ENCODE peak calls at places on chromosomes 2 and 18, in five cellular contexts. One of them, this sample, is unnamed.

GRCh38 chr18:42047721-42048120 is 92.7 kb downstream of the PIK3C3 start:
- DNase-seq in CD8-positive, alpha-beta T cell: no peak
- DNase-seq in bronchial epithelial cell: peak
- DNase-seq in neural crest cell: no peak
- DNase-seq in body of pancreas: no peak
- DNase-seq in this sample: no peak

GRCh38 chr2:74532222-74532621 is 2.5 kb downstream of the HTRA2 start:
- DNase-seq in CD8-positive, alpha-beta T cell: no peak
- DNase-seq in bronchial epithelial cell: peak
- DNase-seq in neural crest cell: no peak
- DNase-seq in body of pancreas: no peak
- DNase-seq in this sample: no peak

GRCh38 chr2:99651930-99652670 is 162.3 kb upstream of the REV1 start:
- DNase-seq in CD8-positive, alpha-beta T cell: no peak
- DNase-seq in bronchial epithelial cell: peak
- DNase-seq in neural crest cell: no peak
- DNase-seq in body of pancreas: no peak
- DNase-seq in this sample: no peak

GRCh38 chr2:229080172-229080571 is 190.9 kb downstream of the PID1 start:
- DNase-seq in CD8-positive, alpha-beta T cell: no peak
- DNase-seq in bronchial epithelial cell: peak
- DNase-seq in neural crest cell: no peak
- DNase-seq in body of pancreas: no peak
- DNase-seq in this sample: no peak

GRCh38 chr2:157254041-157254440 is 3.5 kb upstream of the GALNT5 start:
- DNase-seq in CD8-positive, alpha-beta T cell: no peak
- DNase-seq in bronchial epithelial cell: peak
- DNase-seq in neural crest cell: no peak
- DNase-seq in body of pancreas: no peak
- DNase-seq in this sample: no peak

GRCh38 chr2:188307850-188308283 is 16.2 kb downstream of the GULP1 start:
- DNase-seq in CD8-positive, alpha-beta T cell: no peak
- DNase-seq in bronchial epithelial cell: no peak
- DNase-seq in neural crest cell: no peak
- DNase-seq in body of pancreas: no peak
- DNase-seq in this sample: no peak

GRCh38 chr18:48983793-48984437 is 33.1 kb upstream of the SMAD7 start:
- DNase-seq in CD8-positive, alpha-beta T cell: no peak
- DNase-seq in bronchial epithelial cell: no peak
- DNase-seq in neural crest cell: no peak
- DNase-seq in body of pancreas: peak
- DNase-seq in this sample: no peak

GRCh38 chr2:130332271-130333073 is 10.2 kb upstream of the IMP4 start:
- DNase-seq in CD8-positive, alpha-beta T cell: peak
- DNase-seq in bronchial epithelial cell: peak
- DNase-seq in neural crest cell: peak
- DNase-seq in body of pancreas: peak
- DNase-seq in this sample: peak

GRCh38 chr18:5424903-5425302 is 118.9 kb downstream of the EPB41L3 start:
- DNase-seq in CD8-positive, alpha-beta T cell: no peak
- DNase-seq in bronchial epithelial cell: peak
- DNase-seq in neural crest cell: no peak
- DNase-seq in body of pancreas: no peak
- DNase-seq in this sample: no peak

GRCh38 chr2:6972067-6972710 is 55.0 kb downstream of the RNF144A start:
- DNase-seq in CD8-positive, alpha-beta T cell: no peak
- DNase-seq in bronchial epithelial cell: no peak
- DNase-seq in neural crest cell: no peak
- DNase-seq in body of pancreas: no peak
- DNase-seq in this sample: no peak

GRCh38 chr2:236578980-236579745 is 9.5 kb downstream of the ACKR3 start:
- DNase-seq in CD8-positive, alpha-beta T cell: no peak
- DNase-seq in bronchial epithelial cell: no peak
- DNase-seq in neural crest cell: no peak
- DNase-seq in body of pancreas: peak
- DNase-seq in this sample: no peak

GRCh38 chr18:57930476-57930875 is 113.5 kb upstream of the NEDD4L start:
- DNase-seq in CD8-positive, alpha-beta T cell: no peak
- DNase-seq in bronchial epithelial cell: peak
- DNase-seq in neural crest cell: no peak
- DNase-seq in body of pancreas: no peak
- DNase-seq in this sample: no peak

GRCh38 chr2:117603569-117603968 is 210.9 kb upstream of the DDX18 start:
- DNase-seq in CD8-positive, alpha-beta T cell: no peak
- DNase-seq in bronchial epithelial cell: no peak
- DNase-seq in neural crest cell: no peak
- DNase-seq in body of pancreas: no peak
- DNase-seq in this sample: no peak

GRCh38 chr18:13232060-13232917 is 13.7 kb downstream of the LDLRAD4 start:
- DNase-seq in CD8-positive, alpha-beta T cell: no peak
- DNase-seq in bronchial epithelial cell: no peak
- DNase-seq in neural crest cell: no peak
- DNase-seq in body of pancreas: no peak
- DNase-seq in this sample: no peak

GRCh38 chr2:238081561-238081960 is 18.6 kb upstream of the ESPNL start:
- DNase-seq in CD8-positive, alpha-beta T cell: no peak
- DNase-seq in bronchial epithelial cell: no peak
- DNase-seq in neural crest cell: no peak
- DNase-seq in body of pancreas: no peak
- DNase-seq in this sample: no peak

GRCh38 chr2:17646096-17646554 is 105.6 kb downstream of the VSNL1 start:
- DNase-seq in CD8-positive, alpha-beta T cell: peak
- DNase-seq in bronchial epithelial cell: peak
- DNase-seq in neural crest cell: peak
- DNase-seq in body of pancreas: peak
- DNase-seq in this sample: peak

GRCh38 chr2:26274058-26274613 is 29.4 kb downstream of the HADHB start:
- DNase-seq in CD8-positive, alpha-beta T cell: no peak
- DNase-seq in bronchial epithelial cell: peak
- DNase-seq in neural crest cell: no peak
- DNase-seq in body of pancreas: peak
- DNase-seq in this sample: no peak

GRCh38 chr2:242057379-242058040 is 188.0 kb downstream of the RTP5 start:
- DNase-seq in CD8-positive, alpha-beta T cell: no peak
- DNase-seq in bronchial epithelial cell: no peak
- DNase-seq in neural crest cell: no peak
- DNase-seq in body of pancreas: no peak
- DNase-seq in this sample: no peak

GRCh38 chr18:61924550-61924949 is 31.7 kb upstream of the RNF152 start:
- DNase-seq in CD8-positive, alpha-beta T cell: no peak
- DNase-seq in bronchial epithelial cell: no peak
- DNase-seq in neural crest cell: no peak
- DNase-seq in body of pancreas: no peak
- DNase-seq in this sample: no peak

GRCh38 chr2:24317491-24317920 is 42.8 kb downstream of the ITSN2 start:
- DNase-seq in CD8-positive, alpha-beta T cell: no peak
- DNase-seq in bronchial epithelial cell: no peak
- DNase-seq in neural crest cell: no peak
- DNase-seq in body of pancreas: peak
- DNase-seq in this sample: no peak

GRCh38 chr2:115609978-115610377 is 1167.5 kb downstream of the DPP10 start:
- DNase-seq in CD8-positive, alpha-beta T cell: no peak
- DNase-seq in bronchial epithelial cell: peak
- DNase-seq in neural crest cell: no peak
- DNase-seq in body of pancreas: peak
- DNase-seq in this sample: no peak

GRCh38 chr18:56139792-56140254 is 498.6 kb downstream of the TXNL1 start:
- DNase-seq in CD8-positive, alpha-beta T cell: no peak
- DNase-seq in bronchial epithelial cell: no peak
- DNase-seq in neural crest cell: no peak
- DNase-seq in body of pancreas: peak
- DNase-seq in this sample: no peak

GRCh38 chr18:79479761-79480161 is 84.0 kb downstream of the NFATC1 start:
- DNase-seq in CD8-positive, alpha-beta T cell: no peak
- DNase-seq in bronchial epithelial cell: no peak
- DNase-seq in neural crest cell: no peak
- DNase-seq in body of pancreas: no peak
- DNase-seq in this sample: no peak

GRCh38 chr18:31100598-31101147 is 1.5 kb downstream of the DSC2 start:
- DNase-seq in CD8-positive, alpha-beta T cell: no peak
- DNase-seq in bronchial epithelial cell: no peak
- DNase-seq in neural crest cell: no peak
- DNase-seq in body of pancreas: peak
- DNase-seq in this sample: no peak

GRCh38 chr2:128310094-128310716 is 8.5 kb downstream of the HS6ST1 start:
- DNase-seq in CD8-positive, alpha-beta T cell: no peak
- DNase-seq in bronchial epithelial cell: no peak
- DNase-seq in neural crest cell: no peak
- DNase-seq in body of pancreas: peak
- DNase-seq in this sample: no peak

GRCh38 chr2:102737435-102737834 is 24.4 kb upstream of the TMEM182 start:
- DNase-seq in CD8-positive, alpha-beta T cell: no peak
- DNase-seq in bronchial epithelial cell: no peak
- DNase-seq in neural crest cell: no peak
- DNase-seq in body of pancreas: no peak
- DNase-seq in this sample: no peak

GRCh38 chr2:152348388-152348787 is 13.4 kb downstream of the FMNL2 start:
- DNase-seq in CD8-positive, alpha-beta T cell: no peak
- DNase-seq in bronchial epithelial cell: peak
- DNase-seq in neural crest cell: no peak
- DNase-seq in body of pancreas: no peak
- DNase-seq in this sample: no peak

DNA sequence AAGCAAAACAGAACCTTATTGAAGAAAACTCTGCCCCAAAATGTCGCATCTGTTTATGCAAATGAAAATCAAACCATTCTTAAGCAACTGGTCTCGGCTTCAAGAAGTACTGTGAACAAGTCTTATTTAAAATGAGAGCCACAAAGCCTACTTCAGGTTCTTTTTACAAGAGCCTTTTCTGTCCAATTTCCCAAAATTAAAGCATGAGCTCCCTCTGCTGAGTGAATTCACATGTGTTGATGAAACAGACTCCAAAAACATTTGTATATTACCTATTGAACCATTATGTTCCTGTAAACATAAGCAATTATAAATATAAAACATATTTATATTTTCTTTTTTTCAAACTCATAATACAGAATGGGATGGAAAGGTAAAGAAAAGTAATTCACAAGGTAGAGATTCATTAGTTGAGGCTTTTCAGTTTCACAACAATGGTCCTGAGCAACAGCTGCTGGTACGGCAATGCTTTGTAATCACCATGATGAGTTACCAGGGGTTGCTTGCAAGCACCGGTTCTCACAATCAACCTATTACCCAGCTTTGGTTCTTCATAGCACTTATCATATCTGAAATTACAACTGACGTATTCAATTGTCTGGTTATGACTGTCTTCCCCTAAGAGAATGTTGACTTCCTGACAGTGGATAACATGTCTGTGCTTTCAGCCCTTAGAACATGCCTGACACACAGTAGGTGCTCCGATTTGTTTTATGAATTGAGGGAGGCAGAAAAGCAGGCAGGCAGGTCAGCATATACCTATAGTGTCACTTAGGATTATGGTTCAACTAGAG is 108.4 kb upstream of the BZW1 start:
- DNase-seq in CD8-positive, alpha-beta T cell: no peak
- DNase-seq in bronchial epithelial cell: peak
- DNase-seq in neural crest cell: peak
- DNase-seq in body of pancreas: peak
- DNase-seq in this sample: no peak
- TF ChIP-seq CTCF in CD8-positive, alpha-beta T cell: peak
- TF ChIP-seq CTCF in bronchial epithelial cell: peak
- TF ChIP-seq CTCF in neural crest cell: peak
- TF ChIP-seq CTCF in body of pancreas: peak
- TF ChIP-seq CTCF in this sample: peak

GRCh38 chr2:30472326-30472725 is 25.3 kb downstream of the LCLAT1 start:
- DNase-seq in CD8-positive, alpha-beta T cell: no peak
- DNase-seq in bronchial epithelial cell: no peak
- DNase-seq in neural crest cell: no peak
- DNase-seq in body of pancreas: no peak
- DNase-seq in this sample: no peak
- TF ChIP-seq CTCF in CD8-positive, alpha-beta T cell: no peak
- TF ChIP-seq CTCF in bronchial epithelial cell: no peak
- TF ChIP-seq CTCF in neural crest cell: no peak
- TF ChIP-seq CTCF in body of pancreas: no peak
- TF ChIP-seq CTCF in this sample: no peak

DNA sequence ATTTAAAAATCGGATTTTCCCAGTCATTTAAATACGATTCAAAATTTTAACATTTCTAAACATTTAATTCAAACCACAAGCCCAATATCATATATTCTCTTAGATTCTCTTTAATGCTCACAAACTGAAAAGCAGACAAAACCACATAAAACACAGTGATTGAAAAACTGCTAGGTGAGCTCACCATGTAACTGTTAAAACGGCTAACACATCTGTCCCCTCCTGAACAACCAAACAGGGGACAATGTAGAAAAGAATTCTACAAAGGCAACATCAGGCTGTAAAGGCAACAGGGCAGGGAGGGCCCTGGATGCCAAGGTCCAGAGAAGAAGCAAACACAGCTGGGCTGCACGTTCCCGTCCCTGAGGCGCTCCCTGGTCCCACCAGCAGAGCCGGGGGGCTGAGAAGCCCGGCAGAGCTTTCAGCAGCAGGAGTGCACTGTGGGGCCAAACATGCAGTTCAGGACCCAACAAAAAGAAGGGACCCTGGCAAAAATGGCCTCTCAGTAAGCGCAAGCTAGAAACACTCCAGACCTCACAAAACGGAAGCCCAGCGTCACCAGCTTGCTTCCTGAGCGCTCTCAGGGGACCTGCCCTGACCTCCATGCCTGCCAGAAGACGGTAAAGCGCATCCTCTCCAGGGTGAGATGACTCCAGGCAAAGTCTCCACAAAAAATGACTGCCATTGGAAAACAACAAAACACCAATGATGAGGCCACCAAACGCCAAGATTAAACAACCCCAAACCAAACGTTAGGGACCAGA is 40.5 kb downstream of the NDUFA10 start:
- DNase-seq in CD8-positive, alpha-beta T cell: no peak
- DNase-seq in bronchial epithelial cell: no peak
- DNase-seq in neural crest cell: no peak
- DNase-seq in body of pancreas: no peak
- DNase-seq in this sample: no peak
- TF ChIP-seq CTCF in CD8-positive, alpha-beta T cell: no peak
- TF ChIP-seq CTCF in bronchial epithelial cell: no peak
- TF ChIP-seq CTCF in neural crest cell: no peak
- TF ChIP-seq CTCF in body of pancreas: no peak
- TF ChIP-seq CTCF in this sample: no peak

DNA sequence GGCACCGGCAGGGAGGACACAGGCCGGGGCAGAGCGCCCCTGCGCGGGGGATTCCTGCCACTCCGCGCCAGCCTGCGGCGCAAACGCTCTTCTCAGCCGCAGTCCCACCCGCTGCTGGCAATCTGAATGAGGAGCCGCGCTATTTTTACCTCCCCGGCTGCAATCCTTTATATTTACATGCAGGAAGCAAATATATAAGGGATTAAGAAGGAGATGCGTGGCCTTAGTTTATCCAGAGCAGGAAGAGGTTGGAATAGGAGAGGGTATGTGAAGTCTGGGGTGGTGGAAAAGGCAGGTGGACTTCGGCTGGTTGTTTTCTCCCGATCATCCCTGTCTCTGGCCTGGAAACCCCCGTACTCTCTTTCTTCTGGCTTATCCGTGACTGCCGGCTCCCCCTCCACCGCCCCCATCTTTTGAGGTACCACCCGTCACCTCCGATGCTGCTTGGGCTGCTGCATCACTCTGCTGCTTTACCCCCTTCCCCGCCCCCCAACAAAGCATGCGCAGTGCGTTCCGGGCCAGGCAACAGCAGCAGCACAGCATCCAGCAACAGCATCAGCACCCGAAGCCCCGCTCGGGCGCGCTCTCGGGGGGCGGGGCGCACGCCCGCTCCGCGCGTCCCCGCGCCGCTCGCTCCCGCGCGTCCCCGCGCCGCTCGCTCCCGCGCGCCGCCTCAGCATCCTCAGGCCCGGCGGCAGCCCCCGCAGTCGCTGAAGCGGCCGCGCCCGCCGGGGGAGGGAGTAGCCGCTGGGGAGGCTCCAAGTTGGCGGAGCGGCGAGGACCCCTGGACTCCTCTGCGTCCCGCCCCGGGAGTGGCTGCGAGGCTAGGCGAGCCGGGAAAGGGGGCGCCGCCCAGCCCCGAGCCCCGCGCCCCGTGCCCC is at the start of gene ADAM23:
- DNase-seq in CD8-positive, alpha-beta T cell: peak
- DNase-seq in bronchial epithelial cell: no peak
- DNase-seq in neural crest cell: peak
- DNase-seq in body of pancreas: peak
- DNase-seq in this sample: peak
- TF ChIP-seq CTCF in CD8-positive, alpha-beta T cell: no peak
- TF ChIP-seq CTCF in bronchial epithelial cell: no peak
- TF ChIP-seq CTCF in neural crest cell: peak
- TF ChIP-seq CTCF in body of pancreas: no peak
- TF ChIP-seq CTCF in this sample: peak